ENCODE peak calls at places on chromosomes 6 and 20, in six cellular contexts. E is K562, Z is HCT116, H is WTC11, X is H1, F is HepG2. O is an unnamed sample.

GRCh38 chr20:33653900-33654596 is 8.1 kb upstream of the C20orf144 start:
- DNase-seq in H (peak; percentile 32), F (no peak), E (no peak), X (no peak), Z (no peak), O (no peak)

GRCh38 chr6:91082311-91082803 is 495.5 kb upstream of the MAP3K7 start:
- DNase-seq in E (no peak), H (peak; percentile 27), F (no peak), Z (no peak), X (no peak), O (no peak)

GRCh38 chr6:124973780-124974179 is 11.5 kb downstream of the RNF217 start:
- DNase-seq in E (no peak), X (no peak), Z (no peak), H (no peak), F (no peak), O (no peak)

GRCh38 chr6:6866656-6867390 is 240.9 kb upstream of the RREB1 start:
- DNase-seq in H (no peak), F (no peak), Z (no peak), E (no peak), X (no peak), O (no peak)

GRCh38 chr6:31321820-31322219 is 35.2 kb downstream of the HLA-B start:
- DNase-seq in H (peak; percentile 40), F (no peak), E (no peak), Z (no peak), X (no peak), O (no peak)

GRCh38 chr6:21587182-21587924 is 6.2 kb upstream of the SOX4 start:
- DNase-seq in Z (peak; percentile 46), H (peak; percentile 63), F (peak; percentile 21), X (no peak), E (peak; percentile 14), O (peak; percentile 39)

GRCh38 chr20:47253860-47254259 is 102.6 kb downstream of the ZMYND8 start:
- DNase-seq in H (no peak), Z (no peak), X (no peak), E (no peak), F (no peak), O (no peak)

GRCh38 chr6:446418-447366 is 55.1 kb downstream of the IRF4 start:
- DNase-seq in H (no peak), E (no peak), X (no peak), Z (no peak), F (no peak), O (no peak)

GRCh38 chr6:133689863-133690262 is 199.1 kb upstream of the TCF21 start:
- DNase-seq in F (no peak), X (no peak), E (no peak), H (no peak), Z (no peak), O (no peak)

GRCh38 chr20:50138479-50139393 is 14.8 kb downstream of the PEDS1 start:
- DNase-seq in F (peak; percentile 73), E (no peak), Z (no peak), H (peak; percentile 36), X (no peak), O (no peak)

GRCh38 chr6:70797625-70798024 is 129.9 kb downstream of the SMAP1 start:
- DNase-seq in H (no peak), F (no peak), E (no peak), X (no peak), Z (no peak), O (no peak)

GRCh38 chr6:159654483-159655098 is 38.5 kb downstream of the SOD2 start:
- DNase-seq in Z (peak; percentile 41), E (peak; percentile 36), X (no peak), H (no peak), F (peak; percentile 65), O (peak; percentile 48)

GRCh38 chr20:31712564-31713311 is 9.9 kb downstream of the BCL2L1 start:
- DNase-seq in E (no peak), Z (peak; percentile 92), X (peak; percentile 86), H (peak; percentile 57), F (peak; percentile 95), O (no peak)

GRCh38 chr6:15355683-15356099 is 109.8 kb downstream of the JARID2 start:
- DNase-seq in H (no peak), Z (no peak), E (no peak), F (no peak), X (no peak), O (peak; percentile 32)

GRCh38 chr6:138161118-138161433 is 663 bp upstream of the ARFGEF3 start:
- DNase-seq in H (no peak), X (no peak), F (no peak), Z (no peak), E (no peak), O (no peak)

GRCh38 chr6:125302840-125303511 is 1.2 kb upstream of the HDDC2 start:
- DNase-seq in H (no peak), E (peak; percentile 37), F (no peak), Z (no peak), X (no peak), O (no peak)

GRCh38 chr6:139982652-139983051 is 608.2 kb upstream of the CITED2 start:
- DNase-seq in E (no peak), X (no peak), F (no peak), H (no peak), Z (no peak), O (no peak)

GRCh38 chr6:143150291-143150690 is 89.6 kb downstream of the AIG1 start:
- DNase-seq in E (no peak), X (no peak), H (no peak), F (no peak), Z (no peak), O (no peak)

GRCh38 chr6:87716928-87717655 is 15.1 kb upstream of the AKIRIN2 start:
- DNase-seq in H (no peak), E (no peak), Z (no peak), F (no peak), X (no peak), O (no peak)

GRCh38 chr6:37794825-37795224 is 24.7 kb upstream of the ZFAND3 start:
- DNase-seq in X (no peak), F (no peak), H (no peak), Z (no peak), E (no peak), O (no peak)

GRCh38 chr6:145844933-145845531 is 30.4 kb upstream of the FBXO30 start:
- DNase-seq in H (no peak), F (no peak), Z (no peak), X (no peak), E (no peak), O (no peak)

GRCh38 chr20:63372971-63373885 is 12.1 kb upstream of the CHRNA4 start:
- DNase-seq in E (no peak), X (no peak), F (no peak), Z (no peak), H (no peak), O (no peak)

GRCh38 chr20:51497542-51498467 is 44.7 kb downstream of the NFATC2 start:
- DNase-seq in F (no peak), H (no peak), Z (no peak), E (no peak), X (no peak), O (no peak)

GRCh38 chr20:51495921-51496545 is 46.5 kb downstream of the NFATC2 start:
- DNase-seq in H (no peak), E (no peak), X (no peak), Z (no peak), F (no peak), O (no peak)

GRCh38 chr20:51494241-51495110 is 48.0 kb downstream of the NFATC2 start:
- DNase-seq in Z (no peak), H (no peak), X (no peak), F (no peak), E (no peak), O (no peak)

GRCh38 chr20:51498765-51499540 is 43.6 kb downstream of the NFATC2 start:
- DNase-seq in E (no peak), X (no peak), H (no peak), Z (no peak), F (no peak), O (no peak)

DNA sequence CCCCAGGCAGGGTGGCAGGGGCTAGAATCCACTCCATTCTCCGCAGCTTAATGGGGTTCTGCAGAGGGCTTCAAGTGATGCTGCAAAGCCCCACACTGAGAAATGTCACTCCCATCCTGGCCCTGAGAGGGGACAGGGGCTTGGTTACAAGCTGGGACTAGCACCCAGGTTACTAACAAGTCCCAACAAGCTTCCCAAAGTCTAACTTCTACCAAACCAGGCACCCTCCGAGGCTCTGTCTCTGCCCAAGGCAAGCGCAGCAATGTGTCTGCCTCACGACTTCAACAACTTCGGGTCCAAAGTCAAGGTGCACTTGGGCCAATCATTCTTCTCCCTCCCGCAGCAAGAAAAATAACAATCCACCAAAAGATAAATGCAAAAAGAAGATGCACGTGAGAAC is 45.6 kb downstream of the NFATC2 start:
- DNase-seq in F (no peak), E (no peak), H (no peak), X (no peak), Z (no peak), O (no peak)
- TF ChIP-seq SP1 in F (no peak), E (no peak), H (no peak), X (no peak), Z (no peak), O (no peak)

DNA sequence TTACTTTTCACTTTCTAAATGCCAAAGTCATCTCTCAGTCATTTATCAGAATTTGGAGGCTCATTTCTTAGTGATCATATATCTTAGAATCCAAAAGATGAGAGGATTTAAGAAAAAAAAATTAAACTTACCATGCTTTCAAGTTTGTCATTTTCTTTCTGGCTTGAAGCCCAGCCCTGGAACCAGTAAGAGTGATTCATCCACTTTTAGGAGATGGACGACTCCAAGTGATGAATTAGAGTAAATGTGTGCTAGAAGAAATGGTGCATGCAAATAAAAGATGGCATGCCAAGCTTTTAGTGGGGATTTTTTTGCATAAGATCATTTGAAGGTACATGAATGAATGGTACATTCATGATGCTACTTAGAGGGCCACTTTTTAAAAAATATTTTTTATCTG is 20.1 kb downstream of the PLCB1 start:
- DNase-seq in F (no peak), H (no peak), X (no peak), Z (no peak), E (no peak), O (no peak)
- TF ChIP-seq SP1 in F (no peak), H (no peak), X (no peak), Z (no peak), E (no peak), O (no peak)

DNA sequence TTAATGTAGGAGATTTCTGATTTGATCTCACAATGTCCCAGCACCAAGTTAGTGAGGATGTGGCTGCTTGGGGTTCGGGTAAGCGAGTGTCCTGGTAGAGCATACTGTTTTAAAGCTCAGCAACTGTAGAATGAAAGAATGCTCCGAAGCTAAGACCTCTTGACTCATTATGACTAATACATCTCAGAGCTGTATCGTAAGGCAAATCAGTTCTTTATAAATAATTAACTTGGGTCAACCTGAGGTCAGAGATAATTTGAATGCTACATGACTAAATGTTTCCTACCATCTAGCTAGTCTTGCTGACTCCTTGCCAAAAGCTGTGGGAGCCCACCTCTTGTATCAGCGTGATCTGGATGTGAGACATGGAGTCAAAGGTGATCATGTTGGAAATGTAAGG is 128.8 kb upstream of the PDE7B start:
- DNase-seq in X (no peak), H (no peak), E (no peak), F (peak; percentile 5), Z (peak; percentile 86), O (no peak)
- TF ChIP-seq SP1 in X (no peak), H (no peak), E (no peak), F (no peak), Z (peak; percentile 85), O (no peak)

DNA sequence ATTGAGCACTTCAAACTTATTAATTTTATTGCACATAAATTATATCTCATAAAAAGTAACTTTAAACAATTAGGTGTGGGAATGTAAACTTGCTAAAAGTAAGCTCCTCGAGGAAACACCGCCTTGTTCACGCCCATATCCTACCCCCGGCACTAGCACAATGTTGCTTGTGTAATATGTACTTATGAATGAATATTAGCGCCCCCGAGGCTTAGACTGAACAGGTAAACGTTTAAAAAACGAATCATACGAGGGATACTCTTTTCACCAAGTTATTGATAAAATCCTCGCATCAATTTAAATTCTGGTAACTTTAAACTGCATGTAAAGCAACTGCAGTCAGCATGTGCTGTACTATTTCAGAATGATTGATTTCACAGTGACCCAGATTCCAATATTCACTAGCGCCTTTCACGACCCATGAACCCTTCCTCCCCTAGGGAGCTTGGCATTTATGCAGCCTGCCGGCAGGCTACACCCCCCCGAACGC is 637 bp downstream of the TFB1M start:
- DNase-seq in F (peak; percentile 65), X (no peak), H (no peak), E (no peak), Z (no peak), O (no peak)
- TF ChIP-seq SP1 in F (no peak), X (no peak), H (no peak), E (no peak), Z (no peak), O (no peak)